ENCODE peak calls at places on chromosomes 12 and 14, in six cellular contexts. O, V, Z, Q, G and I are unnamed samples.

GRCh38 chr12:92553389-92553788 is 149.4 kb upstream of the PLEKHG7 start:
- DNase-seq in Z (peak; percentile 86), V (no peak), O (no peak), G (no peak), Q (peak; percentile 81), I (no peak)

GRCh38 chr14:96960598-96961116 is 163.5 kb downstream of the VRK1 start:
- DNase-seq in Q (no peak), Z (no peak), V (no peak), O (no peak), G (no peak), I (no peak)

GRCh38 chr12:2355198-2355597 is 302.4 kb downstream of the CACNA1C start:
- DNase-seq in G (no peak), Q (no peak), V (no peak), O (no peak), Z (no peak), I (no peak)

GRCh38 chr12:52221912-52222457 is 11.1 kb upstream of the KRT7 start:
- DNase-seq in Z (no peak), O (peak; percentile 93), V (peak; percentile 9), Q (peak; percentile 93), G (peak; percentile 75), I (peak; percentile 56)

GRCh38 chr14:84546236-84546635 is 983.7 kb upstream of the FLRT2 start:
- DNase-seq in Q (no peak), O (no peak), G (no peak), V (no peak), Z (no peak), I (no peak)

GRCh38 chr12:31386364-31386777 is 60.4 kb upstream of the SINHCAF start:
- DNase-seq in Q (no peak), O (peak; percentile 91), G (no peak), V (no peak), Z (no peak), I (no peak)

GRCh38 chr12:102549691-102550090 is 69.3 kb upstream of the IGF1 start:
- DNase-seq in Q (no peak), G (no peak), V (no peak), Z (no peak), O (no peak), I (no peak)

GRCh38 chr14:83874662-83875061 is 1655.3 kb upstream of the FLRT2 start:
- DNase-seq in V (no peak), Q (no peak), G (no peak), O (no peak), Z (no peak), I (no peak)

GRCh38 chr14:91755560-91755959 is 23.7 kb upstream of the CATSPERB start:
- DNase-seq in Z (no peak), G (no peak), O (no peak), Q (peak; percentile 86), V (no peak), I (peak; percentile 6)

GRCh38 chr14:39339003-39339402 is 93.2 kb downstream of the FBXO33 start:
- DNase-seq in O (peak; percentile 47), Z (peak; percentile 1), Q (no peak), V (no peak), G (no peak), I (no peak)

GRCh38 chr14:96051642-96052540 is 12.7 kb downstream of the C14orf132 start:
- DNase-seq in G (peak; percentile 1), Q (peak; percentile 63), O (peak; percentile 63), Z (peak; percentile 63), V (no peak), I (no peak)

GRCh38 chr12:8622681-8623080 is 10.0 kb upstream of the AICDA start:
- DNase-seq in O (no peak), Z (no peak), Q (no peak), V (no peak), G (no peak), I (no peak)

GRCh38 chr14:50109342-50109741 is 7.0 kb downstream of the VCPKMT start:
- DNase-seq in Q (no peak), O (no peak), V (no peak), Z (peak; percentile 7), G (no peak), I (no peak)

GRCh38 chr12:96167492-96167891 is 26.7 kb upstream of the ELK3 start:
- DNase-seq in G (no peak), Q (no peak), Z (no peak), O (no peak), V (no peak), I (no peak)

GRCh38 chr14:101958418-101959185 is 5.8 kb upstream of the DYNC1H1 start:
- DNase-seq in Q (no peak), V (no peak), Z (no peak), O (no peak), G (no peak), I (no peak)

GRCh38 chr12:85424581-85425348 is 144.7 kb downstream of the ALX1 start:
- DNase-seq in V (no peak), G (peak; percentile 52), Q (peak; percentile 50), Z (no peak), O (no peak), I (peak; percentile 83)

GRCh38 chr12:118980407-118981014 is 830 bp upstream of the SRRM4 start:
- DNase-seq in Q (no peak), G (no peak), V (no peak), O (peak; percentile 71), Z (peak; percentile 57), I (no peak)

GRCh38 chr12:53495903-53496751 is 3.1 kb downstream of the MAP3K12 start:
- DNase-seq in Q (no peak), G (peak; percentile 54), Z (peak; percentile 69), V (no peak), O (peak; percentile 90), I (peak; percentile 72)

GRCh38 chr12:78414071-78414470 is 450.5 kb upstream of the SYT1 start:
- DNase-seq in Q (no peak), G (no peak), V (no peak), O (no peak), Z (no peak), I (no peak)